ENCODE peak calls at places on chromosomes 2 and 18, in four cellular contexts. O is A549, U is NB4, X is suprapubic skin. N is an unnamed sample.

GRCh38 chr18:61466736-61467135 is 133.5 kb downstream of the CDH20 start:
- DNase-seq in O (no peak), X (no peak), U (no peak), N (no peak)

GRCh38 chr2:890791-891190 is 59.9 kb upstream of the SNTG2 start:
- DNase-seq in X (no peak), O (no peak), U (no peak), N (peak; percentile 35)

GRCh38 chr2:219851801-219852481 is 224.5 kb downstream of the SLC4A3 start:
- DNase-seq in U (no peak), X (no peak), O (peak; percentile 21), N (no peak)

GRCh38 chr2:38619458-38620164 is 16.9 kb upstream of the HNRNPLL start:
- DNase-seq in O (no peak), X (no peak), U (peak; percentile 76), N (no peak)

GRCh38 chr18:73446502-73446901 is 578.7 kb upstream of the NETO1 start:
- DNase-seq in U (no peak), X (no peak), O (no peak), N (no peak)

GRCh38 chr2:134792147-134792546 is 46.3 kb upstream of the ACMSD start:
- DNase-seq in U (no peak), O (no peak), X (no peak), N (no peak)

GRCh38 chr2:118292991-118293390 is 204.7 kb downstream of the INSIG2 start:
- DNase-seq in X (no peak), U (no peak), O (no peak), N (no peak)

GRCh38 chr2:236337465-236338325 is 73.5 kb upstream of the ASB18 start:
- DNase-seq in O (no peak), X (no peak), U (no peak), N (no peak)

GRCh38 chr2:141911485-141912066 is 219.2 kb downstream of the LRP1B start:
- DNase-seq in O (no peak), X (no peak), U (peak; percentile 56), N (no peak)

GRCh38 chr18:43869451-43870008 is 592.2 kb upstream of the SYT4 start:
- DNase-seq in O (no peak), X (no peak), U (no peak), N (no peak)

GRCh38 chr2:226813148-226813701 is 13.6 kb upstream of the IRS1 start:
- DNase-seq in U (no peak), X (no peak), O (no peak), N (no peak)

GRCh38 chr2:142966281-142966680 is 88.8 kb downstream of the KYNU start:
- DNase-seq in O (no peak), U (no peak), X (no peak), N (no peak)

GRCh38 chr18:10544093-10544748 is 18.4 kb downstream of the NAPG start:
- DNase-seq in X (no peak), U (no peak), O (no peak), N (no peak)

GRCh38 chr18:34709104-34709503 is 994 bp upstream of the DTNA start:
- DNase-seq in X (no peak), U (peak; percentile 64), O (no peak), N (no peak)

GRCh38 chr2:179560257-179560735 is 295.7 kb upstream of the SESTD1 start:
- DNase-seq in X (no peak), U (no peak), O (no peak), N (no peak)
- H3K4me3 ChIP-seq in X (no peak overlapping the region), U (no peak overlapping the region), O (no peak overlapping the region), N (no peak overlapping the region)

GRCh38 chr2:70887550-70888229 is 48.0 kb upstream of the ATP6V1B1 start:
- DNase-seq in U (peak; percentile 51), O (peak; percentile 74), X (no peak), N (no peak)
- H3K4me3 ChIP-seq in U (no peak overlapping the region), O (peak overlapping the region; percentile 61), X (peak overlapping the region; percentile 35), N (peak overlapping the region; percentile 53)

DNA sequence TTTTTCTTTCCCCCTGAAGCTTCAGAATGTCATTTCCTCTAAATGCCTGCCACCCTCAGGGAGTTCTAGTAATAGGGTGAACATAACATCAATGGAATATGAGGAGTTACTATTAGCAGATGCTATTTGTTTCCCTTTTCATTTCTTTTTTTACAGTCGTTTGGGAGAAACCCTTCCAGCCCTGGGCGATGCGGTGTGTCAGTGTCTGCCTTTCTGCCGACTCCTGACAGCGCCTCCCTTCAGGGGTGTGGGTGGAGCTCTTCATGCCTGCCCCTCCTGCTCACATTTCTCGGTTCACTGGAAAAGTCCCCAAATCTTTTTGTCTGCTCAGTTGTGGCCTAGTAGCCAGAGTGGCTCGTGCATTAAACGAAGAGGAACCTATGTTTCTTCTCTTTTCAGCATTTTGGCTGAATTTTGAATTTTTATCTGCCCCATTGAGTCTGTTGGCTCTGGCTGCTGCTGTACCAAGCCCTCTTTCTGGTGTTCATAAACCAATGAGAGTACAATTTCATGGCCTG is 72.3 kb downstream of the FMNL2 start:
- DNase-seq in U (no peak), O (peak; percentile 65), X (no peak), N (no peak)
- H3K4me3 ChIP-seq in U (no peak overlapping the region), O (peak overlapping the region; percentile 26), X (peak overlapping the region; percentile 17), N (peak overlapping the region; percentile 40)

DNA sequence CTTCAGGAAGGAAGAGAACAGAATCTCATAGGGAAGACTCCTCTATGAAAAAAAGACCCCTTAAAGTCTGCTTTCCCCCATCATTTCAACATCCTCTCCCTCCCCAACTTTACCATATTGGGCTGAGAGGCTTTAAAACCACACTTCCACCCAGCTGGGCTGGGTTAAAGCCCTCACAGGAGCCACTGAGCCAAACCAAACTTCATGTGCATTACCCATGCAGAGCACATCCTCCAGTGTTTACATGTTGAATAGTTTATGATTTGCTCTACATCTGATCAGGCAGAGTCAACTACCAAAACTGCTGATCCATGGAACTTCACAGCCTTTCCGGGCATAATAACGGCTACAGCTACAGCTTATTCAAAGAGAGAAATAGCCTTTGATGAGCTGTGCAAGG is 38.9 kb downstream of the MAIP1 start:
- DNase-seq in O (no peak), X (no peak), U (no peak), N (no peak)
- H3K4me3 ChIP-seq in O (no peak overlapping the region), X (no peak overlapping the region), U (no peak overlapping the region), N (no peak overlapping the region)

GRCh38 chr18:40987581-40987980 is 967.5 kb upstream of the PIK3C3 start:
- DNase-seq in O (no peak), U (no peak), X (no peak), N (no peak)
- H3K4me3 ChIP-seq in O (no peak overlapping the region), U (no peak overlapping the region), X (no peak overlapping the region), N (no peak overlapping the region)

GRCh38 chr2:205806126-205806905 is 124.0 kb downstream of the NRP2 start:
- DNase-seq in O (peak; percentile 23), U (no peak), X (no peak), N (no peak)
- H3K4me3 ChIP-seq in O (no peak overlapping the region), U (no peak overlapping the region), X (no peak overlapping the region), N (no peak overlapping the region)

GRCh38 chr2:188142088-188142487 is 149.6 kb upstream of the GULP1 start:
- DNase-seq in U (no peak), X (no peak), O (no peak), N (no peak)

GRCh38 chr2:188138313-188138712 is 153.4 kb upstream of the GULP1 start:
- DNase-seq in U (no peak), O (no peak), X (no peak), N (no peak)

GRCh38 chr2:188145885-188146284 is 145.8 kb upstream of the GULP1 start:
- DNase-seq in X (no peak), U (no peak), O (no peak), N (no peak)

GRCh38 chr2:188146888-188147287 is 144.8 kb upstream of the GULP1 start:
- DNase-seq in X (no peak), U (no peak), O (no peak), N (no peak)

GRCh38 chr2:188142636-188143035 is 149.0 kb upstream of the GULP1 start:
- DNase-seq in O (no peak), X (no peak), U (no peak), N (no peak)
- H3K4me3 ChIP-seq in O (no peak overlapping the region), X (no peak overlapping the region), U (no peak overlapping the region), N (no peak overlapping the region)

GRCh38 chr2:66446924-66447323 is 12.0 kb downstream of the MEIS1 start:
- DNase-seq in U (no peak), O (no peak), X (no peak), N (no peak)
- H3K4me3 ChIP-seq in U (no peak overlapping the region), O (no peak overlapping the region), X (peak overlapping the region; percentile 42), N (peak overlapping the region; percentile 81)

GRCh38 chr2:157843935-157844334 is 32.2 kb downstream of the ACVR1 start:
- DNase-seq in O (no peak), U (no peak), X (no peak), N (no peak)
- H3K4me3 ChIP-seq in O (no peak overlapping the region), U (no peak overlapping the region), X (no peak overlapping the region), N (no peak overlapping the region)

N was measured in ascending aorta.